ENCODE peak calls at places on chromosomes 3 and 15, in ten cellular contexts. One of them, this sample, is unnamed.

GRCh38 chr3:56869157-56869889 is 67.6 kb upstream of the ARHGEF3 start:
- DNase-seq in renal cortical epithelial cell: peak
- DNase-seq in endothelial cell of umbilical vein: no peak
- DNase-seq in activated T-cell treated with anti-CD3 and anti-CD28 coated beads for 48 hours: no peak
- DNase-seq in fibroblast of lung: peak
- DNase-seq in LHCN-M2: peak
- DNase-seq in SJCRH30: peak
- DNase-seq in activated CD4-positive, alpha-beta T cell treated with anti-CD3 and anti-CD28 coated beads, Interleukin-2, amount 50 U/mL, for 1 hour: no peak
- DNase-seq in pancreas: no peak
- DNase-seq in GM04504: no peak
- DNase-seq in this sample: no peak

GRCh38 chr3:193617628-193618027 is 24.6 kb downstream of the OPA1 start:
- DNase-seq in renal cortical epithelial cell: no peak
- DNase-seq in endothelial cell of umbilical vein: no peak
- DNase-seq in activated T-cell treated with anti-CD3 and anti-CD28 coated beads for 48 hours: no peak
- DNase-seq in fibroblast of lung: no peak
- DNase-seq in LHCN-M2: no peak
- DNase-seq in SJCRH30: no peak
- DNase-seq in activated CD4-positive, alpha-beta T cell treated with anti-CD3 and anti-CD28 coated beads, Interleukin-2, amount 50 U/mL, for 1 hour: no peak
- DNase-seq in pancreas: no peak
- DNase-seq in GM04504: no peak
- DNase-seq in this sample: no peak

GRCh38 chr15:70815604-70816003 is 38.4 kb downstream of the LARP6 start:
- DNase-seq in renal cortical epithelial cell: no peak
- DNase-seq in endothelial cell of umbilical vein: no peak
- DNase-seq in activated T-cell treated with anti-CD3 and anti-CD28 coated beads for 48 hours: no peak
- DNase-seq in fibroblast of lung: no peak
- DNase-seq in LHCN-M2: no peak
- DNase-seq in SJCRH30: no peak
- DNase-seq in activated CD4-positive, alpha-beta T cell treated with anti-CD3 and anti-CD28 coated beads, Interleukin-2, amount 50 U/mL, for 1 hour: no peak
- DNase-seq in pancreas: no peak
- DNase-seq in GM04504: no peak
- DNase-seq in this sample: no peak

GRCh38 chr3:127448671-127449070 is 141.9 kb downstream of the TPRA1 start:
- DNase-seq in renal cortical epithelial cell: no peak
- DNase-seq in endothelial cell of umbilical vein: no peak
- DNase-seq in activated T-cell treated with anti-CD3 and anti-CD28 coated beads for 48 hours: no peak
- DNase-seq in fibroblast of lung: no peak
- DNase-seq in LHCN-M2: no peak
- DNase-seq in SJCRH30: no peak
- DNase-seq in activated CD4-positive, alpha-beta T cell treated with anti-CD3 and anti-CD28 coated beads, Interleukin-2, amount 50 U/mL, for 1 hour: no peak
- DNase-seq in pancreas: no peak
- DNase-seq in GM04504: no peak
- DNase-seq in this sample: no peak

GRCh38 chr15:91915576-91915975 is 62.1 kb downstream of the SLCO3A1 start:
- DNase-seq in renal cortical epithelial cell: peak
- DNase-seq in endothelial cell of umbilical vein: no peak
- DNase-seq in activated T-cell treated with anti-CD3 and anti-CD28 coated beads for 48 hours: no peak
- DNase-seq in fibroblast of lung: no peak
- DNase-seq in LHCN-M2: no peak
- DNase-seq in SJCRH30: no peak
- DNase-seq in activated CD4-positive, alpha-beta T cell treated with anti-CD3 and anti-CD28 coated beads, Interleukin-2, amount 50 U/mL, for 1 hour: no peak
- DNase-seq in pancreas: no peak
- DNase-seq in GM04504: no peak
- DNase-seq in this sample: no peak

GRCh38 chr3:36221975-36222374 is 158.3 kb upstream of the STAC start:
- DNase-seq in renal cortical epithelial cell: no peak
- DNase-seq in endothelial cell of umbilical vein: no peak
- DNase-seq in activated T-cell treated with anti-CD3 and anti-CD28 coated beads for 48 hours: no peak
- DNase-seq in fibroblast of lung: no peak
- DNase-seq in LHCN-M2: peak
- DNase-seq in SJCRH30: no peak
- DNase-seq in activated CD4-positive, alpha-beta T cell treated with anti-CD3 and anti-CD28 coated beads, Interleukin-2, amount 50 U/mL, for 1 hour: no peak
- DNase-seq in pancreas: no peak
- DNase-seq in GM04504: no peak
- DNase-seq in this sample: no peak

GRCh38 chr3:70531063-70531657 is 218.7 kb upstream of the MDFIC2 start:
- DNase-seq in renal cortical epithelial cell: peak
- DNase-seq in endothelial cell of umbilical vein: peak
- DNase-seq in activated T-cell treated with anti-CD3 and anti-CD28 coated beads for 48 hours: no peak
- DNase-seq in fibroblast of lung: peak
- DNase-seq in LHCN-M2: peak
- DNase-seq in SJCRH30: peak
- DNase-seq in activated CD4-positive, alpha-beta T cell treated with anti-CD3 and anti-CD28 coated beads, Interleukin-2, amount 50 U/mL, for 1 hour: no peak
- DNase-seq in pancreas: no peak
- DNase-seq in GM04504: peak
- DNase-seq in this sample: peak

GRCh38 chr3:42085641-42086376 is 5.3 kb upstream of the TRAK1 start:
- DNase-seq in renal cortical epithelial cell: no peak
- DNase-seq in endothelial cell of umbilical vein: no peak
- DNase-seq in activated T-cell treated with anti-CD3 and anti-CD28 coated beads for 48 hours: no peak
- DNase-seq in fibroblast of lung: no peak
- DNase-seq in LHCN-M2: no peak
- DNase-seq in SJCRH30: no peak
- DNase-seq in activated CD4-positive, alpha-beta T cell treated with anti-CD3 and anti-CD28 coated beads, Interleukin-2, amount 50 U/mL, for 1 hour: no peak
- DNase-seq in pancreas: no peak
- DNase-seq in GM04504: no peak
- DNase-seq in this sample: no peak

GRCh38 chr15:30791239-30791638 is 112.5 kb upstream of the FAN1 start:
- DNase-seq in renal cortical epithelial cell: no peak
- DNase-seq in endothelial cell of umbilical vein: no peak
- DNase-seq in activated T-cell treated with anti-CD3 and anti-CD28 coated beads for 48 hours: no peak
- DNase-seq in fibroblast of lung: no peak
- DNase-seq in LHCN-M2: peak
- DNase-seq in SJCRH30: peak
- DNase-seq in activated CD4-positive, alpha-beta T cell treated with anti-CD3 and anti-CD28 coated beads, Interleukin-2, amount 50 U/mL, for 1 hour: no peak
- DNase-seq in pancreas: no peak
- DNase-seq in GM04504: no peak
- DNase-seq in this sample: peak

GRCh38 chr15:66404532-66404931 is 17.8 kb downstream of the MAP2K1 start:
- DNase-seq in renal cortical epithelial cell: peak
- DNase-seq in endothelial cell of umbilical vein: peak
- DNase-seq in activated T-cell treated with anti-CD3 and anti-CD28 coated beads for 48 hours: no peak
- DNase-seq in fibroblast of lung: no peak
- DNase-seq in LHCN-M2: peak
- DNase-seq in SJCRH30: peak
- DNase-seq in activated CD4-positive, alpha-beta T cell treated with anti-CD3 and anti-CD28 coated beads, Interleukin-2, amount 50 U/mL, for 1 hour: no peak
- DNase-seq in pancreas: no peak
- DNase-seq in GM04504: no peak
- DNase-seq in this sample: no peak

GRCh38 chr3:38573606-38574005 is 75.9 kb downstream of the SCN5A start:
- DNase-seq in renal cortical epithelial cell: no peak
- DNase-seq in endothelial cell of umbilical vein: no peak
- DNase-seq in activated T-cell treated with anti-CD3 and anti-CD28 coated beads for 48 hours: no peak
- DNase-seq in fibroblast of lung: no peak
- DNase-seq in LHCN-M2: no peak
- DNase-seq in SJCRH30: no peak
- DNase-seq in activated CD4-positive, alpha-beta T cell treated with anti-CD3 and anti-CD28 coated beads, Interleukin-2, amount 50 U/mL, for 1 hour: no peak
- DNase-seq in pancreas: no peak
- DNase-seq in GM04504: no peak
- DNase-seq in this sample: no peak

GRCh38 chr3:142844339-142844977 is 44.4 kb downstream of the PCOLCE2 start:
- DNase-seq in renal cortical epithelial cell: peak
- DNase-seq in endothelial cell of umbilical vein: peak
- DNase-seq in activated T-cell treated with anti-CD3 and anti-CD28 coated beads for 48 hours: no peak
- DNase-seq in fibroblast of lung: peak
- DNase-seq in LHCN-M2: peak
- DNase-seq in SJCRH30: peak
- DNase-seq in activated CD4-positive, alpha-beta T cell treated with anti-CD3 and anti-CD28 coated beads, Interleukin-2, amount 50 U/mL, for 1 hour: no peak
- DNase-seq in pancreas: no peak
- DNase-seq in GM04504: no peak
- DNase-seq in this sample: peak

GRCh38 chr3:58874248-58874741 is 175.5 kb downstream of the CFAP20DC start:
- DNase-seq in renal cortical epithelial cell: no peak
- DNase-seq in endothelial cell of umbilical vein: peak
- DNase-seq in activated T-cell treated with anti-CD3 and anti-CD28 coated beads for 48 hours: no peak
- DNase-seq in fibroblast of lung: peak
- DNase-seq in LHCN-M2: peak
- DNase-seq in SJCRH30: no peak
- DNase-seq in activated CD4-positive, alpha-beta T cell treated with anti-CD3 and anti-CD28 coated beads, Interleukin-2, amount 50 U/mL, for 1 hour: no peak
- DNase-seq in pancreas: no peak
- DNase-seq in GM04504: no peak
- DNase-seq in this sample: no peak

GRCh38 chr3:194690501-194691372 is 5.1 kb downstream of the FAM43A start:
- DNase-seq in renal cortical epithelial cell: peak
- DNase-seq in endothelial cell of umbilical vein: peak
- DNase-seq in activated T-cell treated with anti-CD3 and anti-CD28 coated beads for 48 hours: no peak
- DNase-seq in fibroblast of lung: peak
- DNase-seq in LHCN-M2: no peak
- DNase-seq in SJCRH30: no peak
- DNase-seq in activated CD4-positive, alpha-beta T cell treated with anti-CD3 and anti-CD28 coated beads, Interleukin-2, amount 50 U/mL, for 1 hour: no peak
- DNase-seq in pancreas: no peak
- DNase-seq in GM04504: no peak
- DNase-seq in this sample: no peak